ENCODE peak calls at places on chromosomes 5 and 9, in eight cellular contexts. N, G, Q, Y, T, L, K and E are unnamed samples. For H3K4me1, the result is how much of the 10 kb centered on the place peaks cover.

GRCh38 chr9:110578896-110579752 is at the start of gene SVEP1:
- DNase-seq in N (no peak), G (peak), Q (peak), Y (peak), T (no peak), L (no peak), K (peak), E (peak)

GRCh38 chr9:83283528-83283927 is 220.6 kb upstream of the RASEF start:
- DNase-seq in N (no peak), G (no peak), Q (no peak), Y (no peak), T (no peak), L (no peak), K (no peak), E (no peak)

GRCh38 chr5:134103998-134104612 is 10.4 kb upstream of the TCF7 start:
- DNase-seq in N (no peak), G (no peak), Q (no peak), Y (no peak), T (peak), L (no peak), K (no peak), E (no peak)

GRCh38 chr9:99249619-99250018 is 27.5 kb downstream of the SEC61B start:
- DNase-seq in N (no peak), G (no peak), Q (no peak), Y (no peak), T (no peak), L (no peak), K (peak), E (no peak)

GRCh38 chr5:1554410-1554967 is 30.7 kb upstream of the LPCAT1 start:
- DNase-seq in N (no peak), G (no peak), Q (no peak), Y (no peak), T (no peak), L (no peak), K (no peak), E (no peak)

GRCh38 chr5:154410786-154411185 is 35.0 kb upstream of the SAP30L start:
- DNase-seq in N (no peak), G (no peak), Q (no peak), Y (no peak), T (no peak), L (no peak), K (no peak), E (no peak)

GRCh38 chr9:138104251-138105122 is 226.9 kb downstream of the CACNA1B start:
- DNase-seq in N (no peak), G (no peak), Q (no peak), Y (no peak), T (no peak), L (no peak), K (no peak), E (no peak)

GRCh38 chr9:70392189-70392588 is 22.3 kb downstream of the KLF9 start:
- DNase-seq in N (no peak), G (no peak), Q (no peak), Y (no peak), T (no peak), L (no peak), K (peak), E (no peak)

GRCh38 chr5:90020575-90021535 is 388.7 kb downstream of the CETN3 start:
- DNase-seq in N (no peak), G (no peak), Q (no peak), Y (peak), T (no peak), L (peak), K (peak), E (no peak)

GRCh38 chr5:108369167-108369566 is 12.7 kb downstream of the FBXL17 start:
- DNase-seq in N (no peak), G (no peak), Q (no peak), Y (no peak), T (no peak), L (no peak), K (no peak), E (no peak)

GRCh38 chr5:139749242-139749641 is 46.4 kb upstream of the PSD2 start:
- DNase-seq in N (no peak), G (no peak), Q (no peak), Y (no peak), T (no peak), L (no peak), K (peak), E (no peak)

GRCh38 chr9:78289474-78289873 is 7.5 kb upstream of the PSAT1 start:
- DNase-seq in N (no peak), G (no peak), Q (no peak), Y (no peak), T (no peak), L (no peak), K (no peak), E (no peak)

GRCh38 chr9:5438301-5439162 is 807 bp upstream of the PLGRKT start:
- DNase-seq in N (peak), G (no peak), Q (no peak), Y (no peak), T (peak), L (peak), K (peak), E (peak)

GRCh38 chr5:11477786-11478185 is 426.5 kb downstream of the CTNND2 start:
- DNase-seq in N (no peak), G (no peak), Q (no peak), Y (no peak), T (no peak), L (no peak), K (no peak), E (no peak)

GRCh38 chr9:134487066-134487710 is 154.4 kb upstream of the COL5A1 start:
- DNase-seq in N (no peak), G (no peak), Q (peak), Y (no peak), T (no peak), L (no peak), K (no peak), E (peak)

GRCh38 chr9:108166509-108166908 is 676.9 kb upstream of the KLF4 start:
- DNase-seq in N (no peak), G (no peak), Q (no peak), Y (no peak), T (no peak), L (no peak), K (no peak), E (no peak)

GRCh38 chr9:76866689-76867088 is 39.2 kb downstream of the PRUNE2 start:
- DNase-seq in N (peak), G (no peak), Q (no peak), Y (peak), T (no peak), L (no peak), K (peak), E (no peak)

GRCh38 chr5:78008356-78008967 is 232.3 kb upstream of the TBCA start:
- DNase-seq in N (no peak), G (no peak), Q (no peak), Y (no peak), T (no peak), L (no peak), K (peak), E (no peak)

GRCh38 chr9:69671291-69671903 is 774 bp downstream of the APBA1 start:
- DNase-seq in N (no peak), G (peak), Q (no peak), Y (no peak), T (no peak), L (no peak), K (peak), E (no peak)

GRCh38 chr5:58775699-58776098 is 192.8 kb downstream of the RAB3C start:
- DNase-seq in N (no peak), G (no peak), Q (no peak), Y (no peak), T (no peak), L (peak), K (no peak), E (no peak)

GRCh38 chr9:9949368-9949767 is 663.4 kb downstream of the PTPRD start:
- DNase-seq in N (no peak), G (no peak), Q (no peak), Y (no peak), T (no peak), L (no peak), K (no peak), E (no peak)

GRCh38 chr5:34008721-34009120 is 871 bp upstream of the AMACR start:
- DNase-seq in N (no peak), G (no peak), Q (no peak), Y (no peak), T (no peak), L (no peak), K (no peak), E (no peak)

GRCh38 chr5:152487130-152487529 is 82.1 kb upstream of the NMUR2 start:
- DNase-seq in N (no peak), G (no peak), Q (no peak), Y (no peak), T (no peak), L (no peak), K (no peak), E (no peak)

GRCh38 chr5:99320461-99320860 is 391.7 kb upstream of the CHD1 start:
- DNase-seq in N (no peak), G (no peak), Q (no peak), Y (peak), T (no peak), L (no peak), K (no peak), E (no peak)

GRCh38 chr5:163079618-163080017 is 357.8 kb upstream of the CCNG1 start:
- DNase-seq in N (no peak), G (no peak), Q (no peak), Y (no peak), T (no peak), L (no peak), K (no peak), E (no peak)

GRCh38 chr5:169083394-169084018 is 217.4 kb downstream of the SLIT3 start:
- DNase-seq in N (no peak), G (no peak), Q (no peak), Y (no peak), T (no peak), L (no peak), K (no peak), E (no peak)

GRCh38 chr9:135478858-135479468 is 619 bp upstream of the PPP1R26 start:
- DNase-seq in N (no peak), G (peak), Q (no peak), Y (peak), T (peak), L (no peak), K (peak), E (peak)

GRCh38 chr5:62720036-62720441 is 141.4 kb downstream of the LRRC70 start:
- DNase-seq in N (no peak), G (no peak), Q (no peak), Y (peak), T (no peak), L (peak), K (peak), E (no peak)

GRCh38 chr9:36980148-36980974 is 53.7 kb downstream of the PAX5 start:
- DNase-seq in N (no peak), G (no peak), Q (no peak), Y (no peak), T (no peak), L (no peak), K (no peak), E (no peak)

GRCh38 chr9:2163231-2163885 is 148.2 kb downstream of the SMARCA2 start:
- DNase-seq in N (no peak), G (no peak), Q (no peak), Y (no peak), T (no peak), L (no peak), K (no peak), E (no peak)

GRCh38 chr5:31232273-31232888 is 38.9 kb downstream of the CDH6 start:
- DNase-seq in N (no peak), G (no peak), Q (no peak), Y (peak), T (no peak), L (no peak), K (peak), E (no peak)

GRCh38 chr5:3051400-3051799 is 299.9 kb upstream of the IRX2 start:
- DNase-seq in N (no peak), G (no peak), Q (no peak), Y (no peak), T (no peak), L (no peak), K (no peak), E (peak)

GRCh38 chr9:113540466-113540865 is 76.9 kb downstream of the RGS3 start:
- DNase-seq in N (no peak), G (no peak), Q (no peak), Y (no peak), T (no peak), L (no peak), K (no peak), E (no peak)

GRCh38 chr5:175195698-175196656 is 248.0 kb downstream of the DRD1 start:
- DNase-seq in N (no peak), G (no peak), Q (no peak), Y (no peak), T (no peak), L (no peak), K (peak), E (no peak)

GRCh38 chr5:74241751-74242140 is 398.8 kb downstream of the ENC1 start:
- DNase-seq in N (peak), G (no peak), Q (no peak), Y (peak), T (no peak), L (no peak), K (peak), E (no peak)

GRCh38 chr9:113160571-113160970 is 9.8 kb downstream of the SLC31A2 start:
- DNase-seq in N (no peak), G (no peak), Q (no peak), Y (no peak), T (no peak), L (no peak), K (no peak), E (no peak)

GRCh38 chr5:124583469-124584350 is 162.7 kb downstream of the ZNF608 start:
- DNase-seq in N (no peak), G (no peak), Q (no peak), Y (peak), T (no peak), L (peak), K (peak), E (no peak)

GRCh38 chr9:92763721-92764380 is 782 bp downstream of the BICD2 start:
- DNase-seq in N (no peak), G (peak), Q (peak), Y (peak), T (peak), L (no peak), K (peak), E (peak)

DNA sequence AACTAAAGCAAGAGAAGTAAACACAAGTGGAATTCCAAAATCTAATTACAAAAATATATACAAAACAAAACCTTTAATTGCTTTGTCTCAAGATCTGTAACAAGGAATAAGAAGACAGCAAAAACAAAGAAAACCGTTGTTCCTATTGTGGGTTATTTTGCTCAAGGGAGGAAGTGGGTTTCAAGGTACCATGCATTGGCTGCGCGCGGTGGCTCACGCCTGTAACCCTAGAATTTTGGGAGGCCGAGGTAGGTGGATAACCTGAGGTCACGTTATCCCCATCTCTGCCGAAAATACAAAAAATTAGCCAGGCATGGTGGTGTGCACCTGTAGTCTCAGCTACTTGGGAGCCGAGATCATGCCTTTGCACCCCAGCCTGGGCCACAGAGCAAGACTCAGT is 12.1 kb upstream of the IQGAP2 start:
- DNase-seq in N (no peak), G (no peak), Q (no peak), Y (no peak), T (no peak), L (no peak), K (no peak), E (no peak)
- H3K4me1 ChIP-seq in N (under half), G (under half), Q (under half), Y (under half), T (under half), L (under half), K (under half), E (under half)

DNA sequence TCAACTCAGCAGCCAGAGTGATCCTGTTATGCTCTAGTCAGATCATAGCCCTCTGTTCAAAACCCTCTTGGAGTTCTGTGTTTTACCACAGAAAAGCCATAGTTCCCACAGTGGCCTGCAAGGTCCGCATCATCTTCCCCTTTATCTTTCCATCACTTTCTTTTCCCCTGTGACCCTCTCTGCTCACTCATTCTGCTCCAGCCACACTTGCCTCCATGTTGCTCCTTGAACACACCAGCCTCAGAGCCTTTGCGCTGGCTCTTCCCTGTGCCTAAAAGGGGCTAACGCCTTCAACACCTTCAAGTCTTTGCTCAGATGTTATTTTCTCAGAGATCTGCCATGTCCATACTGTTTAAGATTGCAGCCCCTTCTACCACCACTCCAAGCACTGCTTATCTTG is 26.3 kb downstream of the CSF2 start:
- DNase-seq in N (no peak), G (no peak), Q (no peak), Y (no peak), T (no peak), L (no peak), K (no peak), E (no peak)
- H3K4me1 ChIP-seq in N (under half), G (under half), Q (under half), Y (half or more), T (under half), L (half or more), K (half or more), E (under half)

GRCh38 chr5:143796753-143797152 is 15.2 kb upstream of the HMHB1 start:
- DNase-seq in N (no peak), G (no peak), Q (no peak), Y (no peak), T (no peak), L (no peak), K (no peak), E (no peak)
- H3K4me1 ChIP-seq in N (under half), G (under half), Q (under half), Y (under half), T (under half), L (under half), K (under half), E (under half)

DNA sequence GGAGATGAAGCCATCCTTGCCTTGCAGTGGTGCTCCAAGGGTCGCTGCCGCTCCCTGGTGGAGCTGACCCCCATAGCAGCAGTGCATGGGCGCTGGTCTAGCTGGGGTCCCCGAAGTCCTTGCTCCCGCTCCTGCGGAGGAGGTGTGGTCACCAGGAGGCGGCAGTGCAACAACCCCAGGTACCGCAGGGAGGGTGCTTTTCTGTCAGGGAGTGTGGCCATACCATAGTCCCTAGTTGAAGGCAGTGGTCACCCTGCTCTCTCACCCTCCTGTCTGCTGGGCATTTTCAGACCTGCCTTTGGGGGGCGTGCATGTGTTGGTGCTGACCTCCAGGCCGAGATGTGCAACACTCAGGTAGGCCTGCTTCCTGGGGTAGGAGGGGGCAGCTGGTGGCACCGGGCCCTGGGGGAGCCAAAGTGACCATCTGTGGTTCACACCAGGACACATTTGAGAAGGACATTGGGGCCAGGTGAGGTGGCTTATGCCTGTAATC is 11.2 kb downstream of the ADAMTS13 start:
- DNase-seq in N (no peak), G (no peak), Q (no peak), Y (no peak), T (no peak), L (no peak), K (no peak), E (peak)
- H3K4me1 ChIP-seq in N (under half), G (under half), Q (under half), Y (under half), T (under half), L (under half), K (under half), E (under half)

GRCh38 chr5:400282-401215 is 42.4 kb upstream of the EXOC3 start:
- DNase-seq in N (peak), G (no peak), Q (no peak), Y (no peak), T (peak), L (no peak), K (peak), E (no peak)

GRCh38 chr5:401216-402034 is 41.6 kb upstream of the EXOC3 start:
- DNase-seq in N (peak), G (no peak), Q (no peak), Y (no peak), T (peak), L (no peak), K (no peak), E (peak)

GRCh38 chr5:396715-397032 is 46.3 kb upstream of the EXOC3 start:
- DNase-seq in N (peak), G (no peak), Q (no peak), Y (no peak), T (peak), L (no peak), K (no peak), E (no peak)

GRCh38 chr5:398475-399295 is 44.3 kb upstream of the EXOC3 start:
- DNase-seq in N (peak), G (no peak), Q (no peak), Y (no peak), T (peak), L (no peak), K (no peak), E (no peak)

DNA sequence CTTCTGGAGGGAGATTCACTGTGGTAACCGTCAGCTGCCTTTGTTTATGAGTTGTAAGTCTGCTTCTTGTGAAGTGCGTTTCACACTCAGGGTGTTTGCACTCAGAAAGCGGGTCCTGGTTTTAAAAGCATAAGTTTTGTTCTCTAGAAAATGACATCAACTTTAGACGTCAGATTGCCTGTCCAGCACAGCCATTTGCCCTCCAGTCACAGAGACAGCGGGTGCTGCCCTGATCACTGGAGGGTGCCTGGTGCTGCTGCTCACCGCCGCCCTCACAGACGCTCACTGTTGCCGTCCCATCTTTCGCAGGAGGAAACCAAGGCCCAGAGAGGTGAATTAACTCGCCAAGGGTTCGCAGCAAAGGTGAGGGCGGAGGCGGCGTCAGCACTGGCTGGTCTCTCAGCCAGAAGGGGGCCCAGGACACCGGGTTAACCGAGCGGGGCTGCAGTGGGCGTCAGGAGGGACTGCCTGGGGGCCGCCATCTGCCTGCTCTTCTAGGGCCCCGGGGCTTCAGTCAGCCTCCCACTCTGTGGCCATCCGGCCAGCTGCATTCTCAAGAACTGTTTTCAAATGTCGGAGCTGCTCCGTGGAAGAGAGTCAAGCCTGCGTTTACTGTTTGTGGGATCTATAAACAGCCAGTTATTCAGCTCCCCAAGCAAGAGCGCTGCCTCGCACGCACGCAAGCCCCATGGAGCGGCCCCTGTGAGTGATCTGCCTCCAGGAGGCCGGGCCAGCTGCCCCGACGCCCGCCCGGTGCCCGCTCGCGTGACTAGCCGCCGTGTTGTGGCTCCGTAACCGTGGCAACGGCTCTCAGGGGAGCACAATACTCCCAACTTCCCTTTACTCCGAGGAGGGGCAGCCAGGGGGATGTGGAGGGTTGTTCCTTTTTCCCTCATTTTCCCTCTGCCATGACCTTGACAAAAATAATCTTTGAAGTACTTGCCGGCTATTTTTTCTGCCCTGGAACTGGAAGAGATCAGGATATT is 43.4 kb upstream of the EXOC3 start:
- DNase-seq in N (peak), G (peak), Q (peak), Y (peak), T (peak), L (peak), K (peak), E (peak)
- H3K4me1 ChIP-seq in N (half or more), G (under half), Q (under half), Y (under half), T (under half), L (half or more), K (under half), E (under half)